ENCODE peak calls at places on chromosome 16, in nine cellular contexts. Q, T, I, L, B, A, P, D and S are unnamed samples.

GRCh38 chr16:90057738-90058173 is 19.4 kb downstream of the PRDM7 start:
- DNase-seq in Q (no peak), T (peak), I (no peak), L (no peak), B (no peak), A (no peak), P (no peak), D (no peak), S (peak)

GRCh38 chr16:22948603-22949368 is 134.8 kb downstream of the HS3ST2 start:
- DNase-seq in Q (peak), T (peak), I (peak), L (peak), B (peak), A (peak), P (peak), D (peak), S (peak)

GRCh38 chr16:11395008-11395948 is 50.0 kb downstream of the RMI2 start:
- DNase-seq in Q (peak), T (no peak), I (no peak), L (peak), B (no peak), A (no peak), P (no peak), D (peak), S (no peak)

GRCh38 chr16:27312580-27313421 is 973 bp upstream of the IL4R start:
- DNase-seq in Q (no peak), T (no peak), I (no peak), L (peak), B (no peak), A (no peak), P (no peak), D (no peak), S (no peak)

GRCh38 chr16:2056077-2056476 is 8.3 kb downstream of the TSC2 start:
- DNase-seq in Q (no peak), T (no peak), I (peak), L (no peak), B (no peak), A (no peak), P (no peak), D (no peak), S (no peak)

GRCh38 chr16:76389126-76389525 is 111.9 kb downstream of the CNTNAP4 start:
- DNase-seq in Q (no peak), T (no peak), I (no peak), L (no peak), B (no peak), A (no peak), P (no peak), D (no peak), S (no peak)

GRCh38 chr16:23642246-23642774 is 1.0 kb downstream of the DCTN5 start:
- DNase-seq in Q (no peak), T (no peak), I (no peak), L (no peak), B (no peak), A (no peak), P (no peak), D (no peak), S (no peak)

GRCh38 chr16:11100239-11100750 is 155.7 kb downstream of the SOCS1 start:
- DNase-seq in Q (peak), T (peak), I (no peak), L (peak), B (no peak), A (peak), P (peak), D (no peak), S (peak)

GRCh38 chr16:14302399-14303181 is 231.5 kb downstream of the MRTFB start:
- DNase-seq in Q (no peak), T (no peak), I (peak), L (no peak), B (peak), A (peak), P (peak), D (no peak), S (no peak)

GRCh38 chr16:86083382-86084002 is 184.5 kb downstream of the IRF8 start:
- DNase-seq in Q (no peak), T (no peak), I (no peak), L (peak), B (no peak), A (no peak), P (no peak), D (no peak), S (no peak)

GRCh38 chr16:85735225-85735722 is 15.6 kb downstream of the C16orf74 start:
- DNase-seq in Q (no peak), T (no peak), I (no peak), L (no peak), B (no peak), A (no peak), P (no peak), D (no peak), S (no peak)

GRCh38 chr16:87391324-87391949 is 699 bp upstream of the MAP1LC3B start:
- DNase-seq in Q (peak), T (no peak), I (peak), L (peak), B (peak), A (peak), P (no peak), D (no peak), S (peak)

GRCh38 chr16:85878875-85879274 is 20.1 kb upstream of the IRF8 start:
- DNase-seq in Q (peak), T (peak), I (peak), L (no peak), B (no peak), A (no peak), P (peak), D (no peak), S (no peak)

GRCh38 chr16:89890200-89890599 is 16.8 kb downstream of the TCF25 start:
- DNase-seq in Q (no peak), T (no peak), I (no peak), L (no peak), B (no peak), A (no peak), P (no peak), D (no peak), S (no peak)

GRCh38 chr16:51049276-51049675 is 101.8 kb downstream of the SALL1 start:
- DNase-seq in Q (no peak), T (no peak), I (no peak), L (no peak), B (no peak), A (no peak), P (no peak), D (no peak), S (no peak)

GRCh38 chr16:2609827-2610470 is 72.1 kb downstream of the PDPK1 start:
- DNase-seq in Q (no peak), T (no peak), I (no peak), L (no peak), B (peak), A (no peak), P (no peak), D (no peak), S (no peak)

GRCh38 chr16:6343157-6343556 is 989.5 kb upstream of the RBFOX1 start:
- DNase-seq in Q (no peak), T (no peak), I (no peak), L (no peak), B (no peak), A (no peak), P (no peak), D (no peak), S (no peak)

GRCh38 chr16:65071371-65072311 is 50.2 kb downstream of the CDH11 start:
- DNase-seq in Q (peak), T (peak), I (no peak), L (peak), B (peak), A (peak), P (no peak), D (no peak), S (no peak)

GRCh38 chr16:65845466-65846209 is 520.9 kb upstream of the CDH5 start:
- DNase-seq in Q (no peak), T (peak), I (no peak), L (no peak), B (no peak), A (no peak), P (no peak), D (no peak), S (no peak)

GRCh38 chr16:56625943-56626654 is 518 bp downstream of the MT1E start:
- DNase-seq in Q (peak), T (peak), I (no peak), L (peak), B (peak), A (peak), P (no peak), D (no peak), S (no peak)

GRCh38 chr16:26643519-26643918 is 423.2 kb upstream of the C16orf82 start:
- DNase-seq in Q (no peak), T (no peak), I (no peak), L (no peak), B (no peak), A (no peak), P (no peak), D (no peak), S (no peak)

GRCh38 chr16:50699345-50700159 is 6.1 kb downstream of the NOD2 start:
- DNase-seq in Q (no peak), T (peak), I (peak), L (no peak), B (no peak), A (no peak), P (no peak), D (no peak), S (no peak)

GRCh38 chr16:86901483-86901882 is 323.1 kb downstream of the FOXL1 start:
- DNase-seq in Q (no peak), T (peak), I (peak), L (no peak), B (peak), A (peak), P (peak), D (no peak), S (peak)

GRCh38 chr16:78200023-78200389 is 100.6 kb downstream of the WWOX start:
- DNase-seq in Q (no peak), T (no peak), I (no peak), L (no peak), B (no peak), A (no peak), P (no peak), D (no peak), S (no peak)

GRCh38 chr16:48206594-48207242 is 37.4 kb upstream of the LONP2 start:
- DNase-seq in Q (no peak), T (peak), I (no peak), L (no peak), B (no peak), A (no peak), P (no peak), D (no peak), S (no peak)

GRCh38 chr16:14310519-14310991 is 239.4 kb downstream of the MRTFB start:
- DNase-seq in Q (no peak), T (peak), I (peak), L (no peak), B (no peak), A (no peak), P (no peak), D (no peak), S (peak)

GRCh38 chr16:50388491-50388890 is 19.7 kb upstream of the BRD7 start:
- DNase-seq in Q (no peak), T (no peak), I (no peak), L (no peak), B (no peak), A (no peak), P (no peak), D (no peak), S (no peak)

GRCh38 chr16:69329369-69330285 is 761 bp downstream of the PDF start:
- DNase-seq in Q (no peak), T (no peak), I (no peak), L (peak), B (no peak), A (peak), P (peak), D (no peak), S (peak)

GRCh38 chr16:680967-681745 is 946 bp downstream of the STUB1 start:
- DNase-seq in Q (no peak), T (peak), I (peak), L (no peak), B (peak), A (peak), P (no peak), D (no peak), S (peak)

GRCh38 chr16:682493-683395 is 1.4 kb downstream of the JMJD8 start:
- DNase-seq in Q (no peak), T (no peak), I (no peak), L (peak), B (no peak), A (no peak), P (no peak), D (no peak), S (no peak)

GRCh38 chr16:680625-680945 is 375 bp downstream of the STUB1 start:
- DNase-seq in Q (no peak), T (no peak), I (no peak), L (no peak), B (no peak), A (no peak), P (no peak), D (no peak), S (no peak)

GRCh38 chr16:683396-684066 is 603 bp downstream of the JMJD8 start:
- DNase-seq in Q (no peak), T (no peak), I (peak), L (no peak), B (no peak), A (no peak), P (no peak), D (no peak), S (peak)

GRCh38 chr16:681746-682427 is 1.7 kb downstream of the STUB1 start:
- DNase-seq in Q (no peak), T (no peak), I (no peak), L (no peak), B (no peak), A (no peak), P (no peak), D (no peak), S (peak)
- TF ChIP-seq POLR2A in Q (no peak), T (no peak), I (peak), L (no peak), B (no peak), A (no peak), P (no peak), D (no peak), S (no peak)

DNA sequence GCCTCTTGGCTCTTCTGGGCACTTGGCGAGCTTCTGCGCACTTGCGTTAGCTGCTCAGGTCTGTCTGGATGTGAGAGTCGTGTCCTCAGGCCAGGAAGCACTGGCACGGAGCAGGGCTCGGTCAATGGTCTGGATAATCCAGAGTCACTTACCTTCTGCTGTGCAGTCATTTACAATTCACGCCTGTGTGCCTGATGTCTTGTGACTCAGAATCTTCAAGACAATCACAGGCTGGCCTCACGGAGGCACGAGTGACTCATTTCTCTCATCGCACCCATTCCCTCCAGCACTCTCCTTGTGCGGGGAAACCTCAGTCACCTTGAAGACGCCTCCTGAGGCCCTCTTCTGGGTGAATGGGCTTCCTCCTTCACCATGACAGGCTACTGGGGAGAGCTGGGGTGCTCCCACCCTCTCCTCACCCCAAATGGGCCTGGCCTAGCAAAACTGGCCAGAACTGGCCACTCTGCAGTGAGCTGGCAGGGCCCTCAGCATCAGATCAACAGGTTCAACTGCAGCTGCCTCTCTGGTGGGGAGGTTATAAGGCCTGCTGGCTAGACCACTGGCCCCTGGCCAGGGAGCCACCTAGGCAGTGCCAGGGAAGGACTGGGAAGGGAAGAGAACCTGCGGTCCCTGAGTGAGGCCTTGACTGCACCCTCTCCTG is 1.9 kb upstream of the CAPN15 start:
- DNase-seq in Q (no peak), T (peak), I (peak), L (no peak), B (no peak), A (peak), P (peak), D (no peak), S (peak)
- TF ChIP-seq POLR2A in Q (no peak), T (no peak), I (no peak), L (no peak), B (no peak), A (no peak), P (no peak), D (no peak), S (no peak)

DNA sequence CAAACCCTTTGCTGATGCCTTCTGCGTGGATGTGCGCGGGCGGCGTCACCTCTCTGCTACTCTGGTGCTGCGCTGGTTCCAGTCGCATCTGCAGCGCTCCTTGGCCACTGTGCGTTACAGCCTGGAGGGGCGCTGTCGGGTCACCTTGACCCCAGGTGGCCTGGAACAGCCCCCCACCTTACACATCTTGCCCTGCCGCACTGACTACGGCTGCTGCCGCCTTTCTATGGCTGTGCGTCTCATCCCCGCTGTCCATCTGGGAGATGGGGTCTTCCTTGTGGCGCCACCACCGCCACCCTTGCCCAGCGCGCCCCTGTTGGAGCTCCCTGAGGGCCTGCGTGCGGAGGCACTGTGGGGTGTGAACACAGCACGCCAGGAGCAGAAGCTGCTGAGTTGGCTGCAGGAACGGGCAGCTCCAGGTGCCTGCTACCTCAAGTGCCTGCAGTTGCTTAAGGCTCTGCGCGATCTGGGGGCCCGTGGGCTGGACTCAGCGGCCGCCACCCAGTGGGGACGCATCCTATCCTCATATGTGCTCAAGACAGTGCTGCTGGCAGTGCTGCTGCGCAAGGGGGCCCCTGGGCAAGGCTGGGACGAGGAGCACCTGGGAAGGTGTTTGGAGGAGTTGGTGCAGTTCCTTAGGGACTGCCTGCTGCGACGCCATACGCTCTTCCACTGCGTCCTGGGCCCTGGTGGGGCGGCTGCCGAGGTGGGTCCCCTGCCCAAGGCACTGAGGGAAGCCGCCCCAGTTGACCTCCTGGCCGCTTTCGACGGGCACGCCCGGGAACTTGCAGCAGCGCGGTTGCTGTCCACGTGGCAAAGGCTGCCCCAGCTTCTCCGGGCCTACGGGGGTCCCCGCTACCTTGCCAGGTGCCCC is 1.6 kb downstream of the ITPRIPL2 start:
- DNase-seq in Q (peak), T (no peak), I (no peak), L (no peak), B (no peak), A (no peak), P (no peak), D (no peak), S (no peak)
- TF ChIP-seq POLR2A in Q (no peak), T (no peak), I (no peak), L (no peak), B (no peak), A (no peak), P (no peak), D (no peak), S (no peak)

DNA sequence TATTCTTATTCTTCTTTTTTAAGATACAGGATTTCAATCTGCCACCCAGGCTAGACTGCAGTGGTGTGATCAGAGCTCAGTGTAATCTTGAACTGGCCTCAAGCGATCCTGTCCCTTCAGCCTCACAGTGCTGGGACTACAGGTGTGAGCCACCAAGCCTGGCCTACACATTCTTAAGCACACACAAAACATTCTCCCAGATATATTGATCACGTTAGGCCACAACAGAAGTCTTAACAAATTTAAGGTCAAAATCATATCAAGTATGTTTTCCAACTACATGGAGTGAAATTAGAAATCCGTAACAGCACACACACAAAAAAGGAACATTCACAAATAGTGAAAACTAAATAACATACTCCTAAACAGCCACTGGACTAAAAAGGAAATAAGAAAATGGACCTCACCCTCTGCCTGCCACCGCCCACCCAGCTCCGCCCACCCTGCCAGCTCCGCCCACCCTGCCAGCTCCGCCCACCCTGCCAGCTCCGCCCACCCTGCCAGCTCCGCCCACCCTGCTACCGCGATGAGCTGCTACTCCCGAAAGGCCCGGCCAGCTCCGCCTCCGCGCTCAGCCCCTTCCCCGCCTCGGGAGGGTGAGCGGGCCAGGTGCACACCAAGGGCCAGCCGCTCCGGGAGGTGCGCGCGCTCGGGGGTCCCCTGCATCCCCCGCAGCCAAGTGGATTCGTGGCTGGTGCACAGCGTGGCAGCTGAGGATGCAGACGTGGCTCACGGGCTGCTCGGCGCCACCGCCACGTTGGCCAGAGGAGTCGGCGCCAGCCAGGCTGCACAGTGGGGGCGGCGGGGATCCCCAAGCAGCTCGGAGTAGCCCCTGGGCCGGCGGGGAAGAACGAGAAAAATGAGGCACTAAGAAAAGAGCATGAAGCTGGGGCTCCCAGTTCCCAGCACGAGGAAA is 41.2 kb downstream of the C16orf87 start:
- DNase-seq in Q (peak), T (peak), I (peak), L (peak), B (peak), A (peak), P (peak), D (peak), S (peak)
- TF ChIP-seq POLR2A in Q (no peak), T (peak), I (peak), L (no peak), B (no peak), A (peak), P (peak), D (peak), S (no peak)

GRCh38 chr16:29973384-29974246 is at the start of gene TAOK2:
- DNase-seq in Q (peak), T (peak), I (peak), L (peak), B (peak), A (peak), P (peak), D (peak), S (peak)
- TF ChIP-seq POLR2A in Q (peak), T (peak), I (peak), L (peak), B (peak), A (peak), P (peak), D (peak), S (peak)

DNA sequence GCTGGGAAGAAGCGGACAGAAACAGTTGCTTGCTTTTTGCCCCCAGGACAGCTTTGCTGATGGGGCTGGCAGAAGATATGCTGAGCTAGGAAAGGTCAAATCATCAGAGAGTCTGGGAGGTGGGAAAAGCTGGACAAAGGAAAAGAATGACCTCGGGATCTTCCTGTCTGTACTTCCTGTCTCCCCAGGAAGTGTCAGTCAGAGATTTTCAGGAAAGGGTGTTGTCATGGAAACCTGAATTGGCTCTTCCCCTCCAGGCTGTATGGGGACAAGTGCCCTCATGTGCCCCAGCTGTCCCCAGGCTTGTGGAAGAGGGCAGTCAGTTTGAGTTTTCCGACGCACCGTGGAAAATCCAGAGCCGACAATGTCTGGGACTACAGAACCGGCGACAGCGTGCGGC is 122.7 kb upstream of the ZFHX3 start:
- DNase-seq in Q (peak), T (no peak), I (no peak), L (no peak), B (no peak), A (no peak), P (no peak), D (no peak), S (no peak)
- TF ChIP-seq POLR2A in Q (no peak), T (no peak), I (no peak), L (no peak), B (no peak), A (no peak), P (no peak), D (no peak), S (no peak)